ENCODE peak calls at places on chromosomes 6 and 20, in eight cellular contexts. H is right lobe of liver, I is AG04450, O is astrocyte of the spinal cord, J is transverse colon, B is fibroblast of the aortic adventitia, S is cardiac muscle cell, Y is NT2/D1. R is an unnamed sample.

GRCh38 chr20:34983995-34984735 is 28.5 kb downstream of the MYH7B start:
- DNase-seq in O (no peak), H (peak; percentile 17), I (no peak), B (no peak), S (no peak), J (peak; percentile 33), Y (peak; percentile 42), R (peak; percentile 36)

GRCh38 chr6:55578537-55579363 is at the start of gene HMGCLL1:
- DNase-seq in I (no peak), Y (peak; percentile 32), B (no peak), O (no peak), H (no peak), J (peak; percentile 11), S (peak; percentile 10), R (no peak)

GRCh38 chr20:36270744-36271638 is 34.7 kb downstream of the AAR2 start:
- DNase-seq in H (no peak), B (no peak), Y (no peak), J (no peak), I (no peak), O (no peak), S (no peak), R (no peak)

GRCh38 chr6:169224185-169224695 is 29.4 kb downstream of the THBS2 start:
- DNase-seq in I (peak; percentile 47), B (peak; percentile 88), H (no peak), O (no peak), J (no peak), S (peak; percentile 93), Y (no peak), R (no peak)

GRCh38 chr6:154995241-154996162 is at the start of gene TIAM2:
- DNase-seq in I (no peak), J (no peak), O (peak; percentile 24), Y (no peak), B (no peak), S (peak; percentile 29), H (peak; percentile 45), R (peak; percentile 69)

GRCh38 chr6:142828030-142828429 is 116.9 kb downstream of the HIVEP2 start:
- DNase-seq in S (no peak), J (no peak), I (no peak), B (no peak), Y (no peak), O (no peak), H (no peak), R (no peak)

GRCh38 chr20:59020938-59021551 is 1.8 kb downstream of the TUBB1 start:
- DNase-seq in H (no peak), Y (no peak), J (no peak), O (peak; percentile 56), S (peak; percentile 52), B (peak; percentile 34), I (no peak), R (no peak)

GRCh38 chr6:63802606-63803206 is 167.1 kb downstream of the PHF3 start:
- DNase-seq in S (peak; percentile 57), O (peak; percentile 49), I (no peak), H (no peak), J (no peak), B (peak; percentile 64), Y (no peak), R (no peak)

GRCh38 chr6:132135409-132135808 is 184.2 kb upstream of the CCN2 start:
- DNase-seq in O (no peak), J (no peak), B (no peak), H (no peak), Y (no peak), I (no peak), S (no peak), R (no peak)

DNA sequence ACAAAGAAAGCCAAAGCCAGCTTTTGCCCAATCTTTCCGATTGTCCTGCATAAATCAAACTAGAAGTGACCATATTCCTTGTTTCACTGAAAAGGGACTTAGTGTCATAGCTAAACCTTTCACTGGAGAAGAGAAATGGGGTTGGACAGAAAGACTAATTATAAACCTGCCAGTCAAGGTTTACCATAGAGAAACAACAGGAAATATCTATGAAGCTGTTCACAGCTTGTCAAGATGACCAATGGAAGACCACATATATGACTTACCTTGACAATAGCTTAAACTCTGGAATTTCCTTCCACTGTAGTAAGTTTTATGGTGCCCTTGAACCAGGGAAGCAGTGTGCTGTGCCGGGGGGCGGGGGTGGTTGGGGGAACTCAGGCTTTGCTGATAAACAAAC is 107.7 kb upstream of the PHACTR1 start:
- DNase-seq in J (no peak), H (no peak), B (no peak), S (no peak), I (no peak), Y (no peak), O (no peak), R (no peak)
- H3K4me3 ChIP-seq in J (no peak overlapping the region), H (no peak overlapping the region), B (no peak overlapping the region), S (no peak overlapping the region), I (no peak overlapping the region), Y (no peak overlapping the region), O (no peak overlapping the region), R (no peak overlapping the region)

GRCh38 chr20:21514553-21515251 is 838 bp upstream of the NKX2-2 start:
- DNase-seq in O (no peak), Y (no peak), H (no peak), B (no peak), S (no peak), I (no peak), J (no peak), R (peak; percentile 73)
- H3K4me3 ChIP-seq in O (peak overlapping the region; percentile 10), Y (peak overlapping the region; percentile 11), H (no peak overlapping the region), B (no peak overlapping the region), S (no peak overlapping the region), I (no peak overlapping the region), J (no peak overlapping the region), R (peak overlapping the region; percentile 61)

GRCh38 chr6:28943223-28943556 is 19.4 kb upstream of the TRIM27 start:
- DNase-seq in J (no peak), I (no peak), Y (no peak), O (no peak), H (no peak), S (no peak), B (no peak), R (no peak)
- H3K4me3 ChIP-seq in J (peak overlapping the region; percentile 46), I (peak overlapping the region; percentile 65), Y (peak overlapping the region; percentile 21), O (peak overlapping the region; percentile 70), H (no peak overlapping the region), S (peak overlapping the region; percentile 55), B (peak overlapping the region; percentile 66), R (peak overlapping the region; percentile 38)

GRCh38 chr6:29625337-29625930 is 7.5 kb downstream of the GABBR1 start:
- DNase-seq in I (no peak), J (no peak), Y (no peak), H (no peak), O (no peak), S (no peak), B (no peak), R (no peak)
- H3K4me3 ChIP-seq in I (no peak overlapping the region), J (no peak overlapping the region), Y (peak overlapping the region; percentile 81), H (no peak overlapping the region), O (no peak overlapping the region), S (no peak overlapping the region), B (no peak overlapping the region), R (no peak overlapping the region)

GRCh38 chr20:3808141-3808479 is 12.0 kb downstream of the CDC25B start:
- DNase-seq in J (peak; percentile 89), B (peak; percentile 99), H (peak; percentile 92), Y (no peak), S (peak; percentile 91), O (peak; percentile 93), I (peak; percentile 92), R (peak; percentile 53)
- H3K4me3 ChIP-seq in J (no peak overlapping the region), B (peak overlapping the region; percentile 39), H (no peak overlapping the region), Y (no peak overlapping the region), S (no peak overlapping the region), O (no peak overlapping the region), I (no peak overlapping the region), R (no peak overlapping the region)

GRCh38 chr6:151806757-151807512 is 547 bp upstream of the ESR1 start:
- DNase-seq in H (no peak), I (no peak), B (peak; percentile 88), S (peak; percentile 41), Y (no peak), O (peak; percentile 11), J (no peak), R (no peak)
- H3K4me3 ChIP-seq in H (peak overlapping the region; percentile 21), I (no peak overlapping the region), B (peak overlapping the region; percentile 53), S (peak overlapping the region; percentile 51), Y (peak overlapping the region; percentile 51), O (no peak overlapping the region), J (no peak overlapping the region), R (no peak overlapping the region)

DNA sequence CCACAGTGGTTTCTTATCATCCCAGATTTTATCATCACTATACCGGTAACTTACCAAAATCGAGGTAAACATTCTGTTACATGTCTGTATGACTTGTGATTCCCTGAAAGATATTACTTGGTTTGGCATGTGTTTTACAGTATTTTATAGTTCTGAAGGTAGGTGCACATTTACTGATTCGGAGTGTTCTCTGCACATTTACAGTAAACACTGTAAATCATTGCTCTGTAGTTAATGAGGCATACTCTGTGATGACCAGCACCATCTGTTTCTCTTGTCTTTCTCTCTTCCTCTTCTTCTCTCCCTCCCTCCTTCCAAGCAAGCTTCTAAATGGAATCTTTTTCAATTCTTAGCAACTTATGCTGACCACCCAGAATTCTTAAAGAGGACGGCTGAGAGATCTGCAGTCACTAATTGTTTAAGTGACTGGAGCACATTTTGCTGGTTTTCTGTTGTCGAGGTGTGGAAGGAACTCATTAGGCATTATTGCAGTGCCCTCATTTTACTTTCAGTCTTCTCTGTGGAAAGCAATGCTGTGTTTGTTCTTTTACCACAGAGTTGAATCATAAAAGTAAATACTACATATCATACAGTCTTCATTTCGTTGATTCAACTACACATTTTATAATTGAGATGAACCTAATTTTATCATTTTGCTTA is 126.5 kb downstream of the UTRN start:
- DNase-seq in H (no peak), Y (no peak), S (no peak), I (no peak), B (no peak), O (no peak), J (no peak), R (no peak)
- H3K4me3 ChIP-seq in H (no peak overlapping the region), Y (no peak overlapping the region), S (no peak overlapping the region), I (peak overlapping the region; percentile 17), B (no peak overlapping the region), O (no peak overlapping the region), J (no peak overlapping the region), R (no peak overlapping the region)

DNA sequence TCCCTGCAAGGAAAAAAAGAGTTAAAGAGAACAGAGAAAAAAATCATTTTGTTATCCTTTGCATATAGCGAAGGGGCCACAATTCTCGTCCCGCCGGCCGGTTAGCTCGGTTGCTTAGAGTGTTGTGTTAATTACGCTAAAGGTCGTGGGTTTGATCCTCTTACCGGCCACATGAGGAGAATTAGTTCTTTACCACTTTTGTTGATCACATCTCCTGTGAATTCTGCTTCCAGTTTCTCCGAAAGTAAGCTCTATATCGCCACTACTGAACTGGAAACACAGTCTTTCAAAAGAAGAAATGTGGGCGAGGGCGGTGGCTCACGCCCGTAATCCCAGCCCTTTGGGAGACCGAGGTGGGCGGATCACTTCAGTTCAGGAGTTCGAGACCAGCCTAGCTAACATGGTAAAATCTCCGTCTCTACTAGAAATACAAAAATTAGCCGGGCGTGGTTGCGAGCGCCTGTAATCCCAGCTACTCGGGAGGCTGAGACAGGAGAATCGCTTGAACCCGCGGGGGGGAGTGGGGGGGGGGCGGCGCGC is 13.4 kb downstream of the PRSS16 start:
- DNase-seq in H (no peak), O (no peak), I (no peak), B (no peak), J (no peak), S (no peak), Y (no peak), R (no peak)
- H3K4me3 ChIP-seq in H (no peak overlapping the region), O (peak overlapping the region; percentile 10), I (no peak overlapping the region), B (no peak overlapping the region), J (no peak overlapping the region), S (no peak overlapping the region), Y (peak overlapping the region; percentile 31), R (no peak overlapping the region)

R was measured in HAP-1.